ENCODE peak calls at places on chromosomes 5 and 9, in six cellular contexts. T is transverse colon, K is suprapubic skin, U is IMR-90, I is tibial nerve, D is esophagus squamous epithelium. O is an unnamed sample.

GRCh38 chr5:76715734-76716455 is at the start of gene F2R:
- DNase-seq in T (peak; percentile 62), K (peak; percentile 76), U (peak; percentile 70), I (no peak), D (no peak), O (peak; percentile 28)

GRCh38 chr5:104540448-104540847 is 977.9 kb upstream of the NUDT12 start:
- DNase-seq in T (peak; percentile 11), K (no peak), U (peak; percentile 58), I (no peak), D (no peak), O (no peak)

GRCh38 chr9:100492952-100493351 is 20.0 kb downstream of the TMEFF1 start:
- DNase-seq in T (no peak), K (no peak), U (peak; percentile 22), I (no peak), D (no peak), O (no peak)

GRCh38 chr5:54347221-54347865 is 37.0 kb upstream of the ARL15 start:
- DNase-seq in T (no peak), K (no peak), U (no peak), I (no peak), D (no peak), O (no peak)

GRCh38 chr5:10452768-10453331 is 11.2 kb downstream of the ROPN1L start:
- DNase-seq in T (no peak), K (no peak), U (peak; percentile 95), I (no peak), D (no peak), O (no peak)

GRCh38 chr5:177350776-177351391 is 584 bp downstream of the LMAN2 start:
- DNase-seq in T (no peak), K (no peak), U (no peak), I (no peak), D (no peak), O (no peak)

GRCh38 chr5:472076-472655 is 29.2 kb downstream of the EXOC3 start:
- DNase-seq in T (peak; percentile 26), K (peak; percentile 78), U (no peak), I (no peak), D (no peak), O (peak; percentile 51)

GRCh38 chr9:34498511-34498910 is 24.3 kb downstream of the ENHO start:
- DNase-seq in T (no peak), K (no peak), U (no peak), I (no peak), D (no peak), O (no peak)

GRCh38 chr5:151696470-151697061 is 9.9 kb upstream of the SPARC start:
- DNase-seq in T (no peak), K (peak; percentile 89), U (peak; percentile 99), I (no peak), D (peak; percentile 6), O (peak; percentile 38)

GRCh38 chr9:23621166-23621565 is 204.9 kb downstream of the ELAVL2 start:
- DNase-seq in T (no peak), K (no peak), U (no peak), I (no peak), D (no peak), O (no peak)

GRCh38 chr5:43191740-43192557 is at the start of gene NIM1K:
- DNase-seq in T (peak; percentile 62), K (peak; percentile 83), U (peak; percentile 27), I (peak; percentile 28), D (no peak), O (peak; percentile 79)

GRCh38 chr5:9726931-9727330 is 96.8 kb upstream of the TAS2R1 start:
- DNase-seq in T (no peak), K (no peak), U (no peak), I (no peak), D (no peak), O (no peak)

DNA sequence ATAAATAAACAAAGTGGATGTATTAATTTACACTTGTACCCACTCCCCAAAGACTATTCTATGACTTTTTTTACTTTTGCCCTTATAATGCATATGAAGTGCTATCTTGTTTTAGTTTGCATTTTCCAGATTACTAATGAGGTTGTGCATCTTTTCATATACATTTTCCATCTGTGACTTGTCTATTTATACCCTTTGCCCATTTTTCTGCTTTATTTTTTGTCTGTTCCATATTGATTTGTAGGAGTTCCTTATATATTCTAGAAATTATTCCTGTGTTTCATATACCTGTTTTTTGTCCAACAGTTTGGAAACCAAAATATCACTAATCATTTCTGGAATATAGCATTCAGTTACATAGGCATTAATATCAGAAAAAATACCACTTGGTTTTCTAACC is 54.0 kb upstream of the SLC30A5 start:
- DNase-seq in T (no peak), K (no peak), U (no peak), I (no peak), D (no peak), O (no peak)
- H3K4me3 ChIP-seq in T (no peak overlapping the region), K (no peak overlapping the region), U (no peak overlapping the region), I (no peak overlapping the region), D (no peak overlapping the region), O (no peak overlapping the region)

GRCh38 chr9:91803143-91803940 is 146.7 kb downstream of the ROR2 start:
- DNase-seq in T (no peak), K (no peak), U (peak; percentile 81), I (no peak), D (no peak), O (no peak)
- H3K27me3 ChIP-seq in T (no peaks in the 10 kb centered on the region), K (no peaks in the 10 kb centered on the region), U (no peaks in the 10 kb centered on the region), I (no peaks in the 10 kb centered on the region), D (no peaks in the 10 kb centered on the region), O (no peaks in the 10 kb centered on the region)

GRCh38 chr5:69050214-69050613 is 43.6 kb upstream of the SLC30A5 start:
- DNase-seq in T (no peak), K (no peak), U (no peak), I (no peak), D (no peak), O (no peak)
- TF ChIP-seq POLR2A in T (no peak), K (no peak), U (no peak), I (no peak), D (no peak), O (no peak)

GRCh38 chr9:134329886-134330285 is 3.6 kb downstream of the RXRA start:
- DNase-seq in T (peak; percentile 69), K (no peak), U (no peak), I (no peak), D (no peak), O (peak; percentile 54)

GRCh38 chr9:134329576-134329855 is 3.3 kb downstream of the RXRA start:
- DNase-seq in T (no peak), K (no peak), U (no peak), I (no peak), D (no peak), O (peak; percentile 29)

GRCh38 chr9:134328341-134328840 is 2.1 kb downstream of the RXRA start:
- DNase-seq in T (peak; percentile 72), K (no peak), U (peak; percentile 47), I (no peak), D (no peak), O (peak; percentile 67)

GRCh38 chr9:134327671-134328231 is 1.5 kb downstream of the RXRA start:
- DNase-seq in T (no peak), K (no peak), U (no peak), I (no peak), D (no peak), O (peak; percentile 18)

DNA sequence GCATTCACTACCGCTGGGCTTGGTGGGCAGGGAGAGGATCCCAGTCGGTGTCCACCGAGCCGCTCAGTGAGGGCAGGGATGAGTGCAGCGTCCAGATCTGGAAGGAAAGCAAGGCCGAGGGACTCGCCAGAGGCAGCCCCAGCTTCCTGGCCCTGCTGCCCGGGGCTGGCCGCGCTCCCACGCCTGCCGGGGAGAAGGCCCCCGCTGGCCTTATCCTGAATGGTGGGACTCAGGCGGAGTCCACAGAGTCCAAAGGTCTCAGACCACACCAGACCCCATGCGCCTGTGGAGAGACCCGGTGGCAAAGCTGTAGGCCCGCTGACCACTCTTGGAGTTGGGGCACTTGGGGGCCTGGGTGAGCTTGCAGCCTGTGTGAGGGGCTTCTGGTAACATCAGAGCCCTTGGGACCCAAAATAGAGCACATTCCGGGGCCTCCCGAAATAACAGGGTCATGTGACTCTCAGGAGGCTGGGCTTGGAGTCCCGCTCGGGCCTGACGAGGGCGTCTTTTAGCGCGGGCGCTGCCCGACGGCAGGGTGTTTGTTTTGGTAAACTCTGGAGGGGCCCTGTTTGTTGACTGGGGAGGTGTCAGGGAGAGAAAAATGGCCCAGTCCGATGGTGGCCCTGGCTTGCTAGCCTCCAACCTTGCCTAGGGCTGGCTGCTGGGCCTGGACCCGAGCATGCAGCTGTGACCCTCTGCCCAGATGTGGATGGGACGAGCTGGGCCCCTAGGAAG is 2.8 kb downstream of the RXRA start:
- DNase-seq in T (peak; percentile 71), K (no peak), U (no peak), I (no peak), D (no peak), O (peak; percentile 47)
- H3K4me3 ChIP-seq in T (peak overlapping the region; percentile 73), K (peak overlapping the region; percentile 88), U (peak overlapping the region; percentile 74), I (peak overlapping the region; percentile 70), D (peak overlapping the region; percentile 79), O (no peak overlapping the region)

DNA sequence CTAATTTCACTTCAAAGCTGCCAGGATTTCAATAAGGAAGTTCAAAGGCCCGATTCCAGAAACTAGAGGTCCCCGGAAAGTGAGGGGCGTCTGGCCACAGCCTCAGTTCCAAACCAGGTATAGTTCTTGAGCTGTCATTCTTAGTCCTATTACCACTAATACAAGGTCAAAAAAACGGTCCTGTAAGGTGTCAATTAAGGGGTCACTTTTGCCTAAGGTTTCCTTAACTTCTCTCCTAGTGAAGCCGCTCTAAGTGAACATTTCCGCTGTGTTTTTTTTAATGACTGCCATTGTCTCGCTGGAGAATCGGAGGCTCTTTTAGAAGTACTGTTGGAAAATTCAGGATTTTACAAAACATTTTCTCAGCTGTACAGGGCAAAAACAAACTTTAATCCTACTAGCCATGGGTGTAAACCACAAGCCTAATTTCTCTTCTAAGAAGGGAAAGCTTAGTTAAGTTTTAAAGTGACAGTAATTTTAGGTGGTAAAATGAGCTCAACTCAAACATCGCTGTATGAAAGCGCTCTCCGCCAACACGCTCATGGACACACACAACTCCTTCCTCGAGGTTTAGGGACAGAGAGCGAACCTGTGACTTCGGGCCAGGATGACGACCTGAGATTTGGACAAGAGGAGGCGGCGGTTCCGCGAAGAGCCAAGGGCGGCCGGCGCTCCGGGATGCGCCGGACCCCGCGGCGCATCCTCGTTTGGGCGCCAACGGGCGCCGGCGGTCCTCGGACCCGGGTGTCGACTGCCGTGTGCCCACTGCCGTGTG is 76.7 kb upstream of the IFNE start:
- DNase-seq in T (no peak), K (no peak), U (peak; percentile 41), I (no peak), D (no peak), O (peak; percentile 24)
- H3K27me3 ChIP-seq in T (peaks cover 94% of the 10 kb centered on the region), K (peaks cover 59% of the 10 kb centered on the region), U (no peaks in the 10 kb centered on the region), I (peaks cover 79% of the 10 kb centered on the region), D (no peaks in the 10 kb centered on the region), O (no peaks in the 10 kb centered on the region)

GRCh38 chr9:104093647-104094533 is at the start of gene SMC2:
- DNase-seq in T (peak; percentile 94), K (peak; percentile 94), U (peak; percentile 84), I (peak; percentile 83), D (peak; percentile 58), O (peak; percentile 94)
- TF ChIP-seq POLR2A in T (peak; percentile 95), K (peak; percentile 34), U (peak; percentile 81), I (peak; percentile 74), D (peak; percentile 71), O (no peak)